ENCODE peak calls at places on chromosomes 11 and 22, in four cellular contexts. D is GM12878, T is HCT116, M is SK-N-SH. A is an unnamed sample.

GRCh38 chr11:6608726-6609501 is 3.1 kb downstream of the TAF10 start:
- DNase-seq in T (no peak), D (no peak), M (no peak), A (no peak)

GRCh38 chr11:76263166-76263565 is 56.9 kb upstream of the WNT11 start:
- DNase-seq in T (no peak), D (no peak), M (no peak), A (no peak)

GRCh38 chr11:2769409-2769778 is 69.6 kb upstream of the KCNQ1OT1 start:
- DNase-seq in T (no peak), M (no peak), D (no peak), A (no peak)

GRCh38 chr11:108873938-108874337 is 209.1 kb downstream of the DDX10 start:
- DNase-seq in M (no peak), D (no peak), T (no peak), A (no peak)

GRCh38 chr22:45608763-45609180 is 62.9 kb upstream of the ATXN10 start:
- DNase-seq in D (no peak), T (peak), M (no peak), A (no peak)

GRCh38 chr11:66316849-66317251 is at the start of gene CD248:
- DNase-seq in D (no peak), M (peak), T (no peak), A (no peak)

GRCh38 chr11:100576044-100577021 is 110.8 kb upstream of the ARHGAP42 start:
- DNase-seq in T (peak), M (peak), D (peak), A (peak)

GRCh38 chr11:10323793-10324170 is 18.9 kb downstream of the ADM start:
- DNase-seq in M (no peak), T (no peak), D (no peak), A (no peak)

GRCh38 chr22:28341001-28341400 is 338.6 kb downstream of the TTC28 start:
- DNase-seq in T (no peak), D (no peak), M (no peak), A (no peak)

GRCh38 chr22:25745341-25746011 is 3.5 kb downstream of the MYO18B start:
- DNase-seq in T (no peak), D (no peak), M (no peak), A (no peak)

GRCh38 chr11:113106507-113106906 is 145.3 kb downstream of the NCAM1 start:
- DNase-seq in M (no peak), T (no peak), D (no peak), A (no peak)

GRCh38 chr22:45891996-45892621 is 84.9 kb downstream of the WNT7B start:
- DNase-seq in D (no peak), T (no peak), M (no peak), A (no peak)

GRCh38 chr11:8291421-8292350 is 28.0 kb upstream of the LMO1 start:
- DNase-seq in M (no peak), T (no peak), D (no peak), A (no peak)

GRCh38 chr11:67289651-67290479 is 762 bp downstream of the ANKRD13D start:
- DNase-seq in M (peak), D (no peak), T (no peak), A (no peak)

GRCh38 chr11:94525933-94526332 is 13.7 kb downstream of the C11orf97 start:
- DNase-seq in T (no peak), D (no peak), M (no peak), A (no peak)

GRCh38 chr11:114317738-114318137 is 21.5 kb downstream of the NNMT start:
- DNase-seq in T (peak), M (peak), D (no peak), A (peak)

GRCh38 chr22:37449281-37449680 is 22.0 kb upstream of the ELFN2 start:
- DNase-seq in T (no peak), D (no peak), M (no peak), A (no peak)

GRCh38 chr11:10913996-10914514 is 56.2 kb upstream of the ZBED5 start:
- DNase-seq in D (no peak), M (no peak), T (no peak), A (no peak)

GRCh38 chr11:95088946-95089619 is 563 bp upstream of the ENDOD1 start:
- DNase-seq in T (no peak), D (no peak), M (no peak), A (no peak)

GRCh38 chr11:65236194-65237059 is 25.3 kb upstream of the POLA2 start:
- DNase-seq in M (no peak), T (no peak), D (no peak), A (no peak)

GRCh38 chr11:86510674-86511073 is 136.0 kb downstream of the CCDC81 start:
- DNase-seq in D (no peak), T (no peak), M (no peak), A (no peak)

GRCh38 chr11:28585007-28585406 is 476.8 kb downstream of the METTL15 start:
- DNase-seq in M (no peak), T (no peak), D (no peak), A (no peak)

GRCh38 chr22:27193636-27194035 is 536.2 kb downstream of the MIAT start:
- DNase-seq in T (no peak), D (no peak), M (no peak), A (no peak)

GRCh38 chr11:124738713-124739478 is 846 bp upstream of the NRGN start:
- DNase-seq in M (no peak), T (no peak), D (no peak), A (no peak)

GRCh38 chr11:794766-795637 is 3.1 kb downstream of the SLC25A22 start:
- DNase-seq in D (no peak), T (no peak), M (no peak), A (no peak)

GRCh38 chr22:27663812-27664211 is 137.7 kb downstream of the MN1 start:
- DNase-seq in D (no peak), T (no peak), M (no peak), A (no peak)

GRCh38 chr11:90171359-90171758 is 36.9 kb downstream of the NAALAD2 start:
- DNase-seq in M (no peak), D (no peak), T (no peak), A (no peak)

GRCh38 chr11:30196400-30197206 is 34.2 kb upstream of the FSHB start:
- DNase-seq in D (no peak), T (peak), M (peak), A (peak)

GRCh38 chr11:12239396-12240298 is 129.3 kb downstream of the MICAL2 start:
- DNase-seq in T (no peak), D (no peak), M (no peak), A (no peak)

GRCh38 chr11:107581147-107581546 is 9.8 kb upstream of the ELMOD1 start:
- DNase-seq in M (no peak), T (no peak), D (no peak), A (no peak)

GRCh38 chr22:20750461-20751184 is 23.3 kb upstream of the SERPIND1 start:
- DNase-seq in T (no peak), D (peak), M (no peak), A (peak)

GRCh38 chr11:113234888-113235287 is 79.5 kb upstream of the TTC12 start:
- DNase-seq in M (no peak), T (no peak), D (no peak), A (no peak)

GRCh38 chr11:8375460-8375859 is 111.8 kb upstream of the LMO1 start:
- DNase-seq in M (no peak), D (no peak), T (no peak), A (no peak)

GRCh38 chr11:68976563-68976962 is 4.2 kb downstream of the MRGPRD start:
- DNase-seq in D (no peak), M (no peak), T (no peak), A (no peak)

GRCh38 chr11:67572747-67573419 is 10.7 kb upstream of the GSTP1 start:
- DNase-seq in T (peak), D (no peak), M (peak), A (peak)

GRCh38 chr11:44304091-44305084 is 5.6 kb downstream of the ALX4 start:
- DNase-seq in M (peak), T (no peak), D (no peak), A (no peak)

GRCh38 chr11:66479741-66480115 is 506 bp upstream of the DPP3 start:
- DNase-seq in T (no peak), D (no peak), M (no peak), A (no peak)

GRCh38 chr11:119584193-119585037 is 144.6 kb downstream of the NECTIN1 start:
- DNase-seq in M (peak), D (no peak), T (no peak), A (peak)

GRCh38 chr11:97739892-97740782 is 1280.6 kb upstream of the CNTN5 start:
- DNase-seq in M (peak), D (no peak), T (no peak), A (no peak)

GRCh38 chr22:32839776-32840571 is 38.5 kb downstream of the TIMP3 start:
- DNase-seq in M (peak), T (no peak), D (no peak), A (no peak)
- TF ChIP-seq SIN3A in M (no peak), T (no peak), D (no peak), A (no peak)

GRCh38 chr22:39543095-39543494 is 10.5 kb upstream of the RPS19BP1 start:
- DNase-seq in M (peak), T (no peak), D (no peak), A (peak)
- TF ChIP-seq SIN3A in M (no peak), T (no peak), D (no peak), A (no peak)

GRCh38 chr11:87573708-87574107 is 536.0 kb downstream of the TMEM135 start:
- DNase-seq in T (no peak), D (no peak), M (no peak), A (no peak)
- TF ChIP-seq SIN3A in T (no peak), D (no peak), M (no peak), A (no peak)

GRCh38 chr11:47394050-47394321 is 14.4 kb upstream of the SLC39A13 start:
- DNase-seq in M (no peak), D (no peak), T (no peak), A (no peak)
- TF ChIP-seq SIN3A in M (no peak), D (no peak), T (no peak), A (no peak)

DNA sequence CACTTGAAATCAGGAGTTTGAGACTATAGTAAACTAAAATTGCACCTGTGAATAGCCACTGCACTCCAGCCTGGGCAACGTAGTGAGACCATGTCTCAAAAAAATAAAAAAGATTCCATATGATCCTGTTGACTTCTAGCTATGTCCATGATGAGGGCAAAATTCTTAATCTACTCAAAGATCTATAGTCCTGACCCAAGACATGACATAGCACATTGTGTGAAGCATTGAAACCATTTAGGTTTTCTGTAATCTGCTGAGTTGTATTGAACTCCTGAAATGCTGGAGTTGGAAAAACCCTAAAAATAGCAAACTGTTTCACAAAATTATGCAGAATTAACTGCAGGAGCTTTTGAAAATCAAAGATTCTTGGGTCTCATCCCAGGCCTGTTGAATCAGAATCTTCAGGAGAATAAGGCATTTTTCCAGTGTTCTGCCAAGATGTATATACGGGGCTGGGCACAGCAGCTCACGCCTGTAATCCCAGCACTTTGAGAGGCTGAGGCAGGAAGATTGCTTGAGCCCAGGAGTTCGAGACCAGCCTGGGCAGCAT is 29.8 kb upstream of the LDHA start:
- DNase-seq in D (no peak), T (no peak), M (no peak), A (no peak)
- TF ChIP-seq SIN3A in D (no peak), T (no peak), M (no peak), A (no peak)

GRCh38 chr22:40400173-40400572 is 29.8 kb downstream of the SGSM3 start:
- DNase-seq in M (no peak), D (peak), T (no peak), A (no peak)

GRCh38 chr22:40396882-40397281 is 26.5 kb downstream of the SGSM3 start:
- DNase-seq in T (no peak), M (peak), D (no peak), A (no peak)

GRCh38 chr22:40399661-40400060 is 29.3 kb downstream of the SGSM3 start:
- DNase-seq in M (no peak), T (no peak), D (no peak), A (no peak)

GRCh38 chr22:40395607-40396006 is 25.2 kb downstream of the SGSM3 start:
- DNase-seq in D (no peak), T (no peak), M (no peak), A (no peak)

GRCh38 chr22:40397436-40397835 is 27.0 kb downstream of the SGSM3 start:
- DNase-seq in T (no peak), M (no peak), D (no peak), A (no peak)
- TF ChIP-seq SIN3A in T (no peak), M (no peak), D (no peak), A (no peak)

DNA sequence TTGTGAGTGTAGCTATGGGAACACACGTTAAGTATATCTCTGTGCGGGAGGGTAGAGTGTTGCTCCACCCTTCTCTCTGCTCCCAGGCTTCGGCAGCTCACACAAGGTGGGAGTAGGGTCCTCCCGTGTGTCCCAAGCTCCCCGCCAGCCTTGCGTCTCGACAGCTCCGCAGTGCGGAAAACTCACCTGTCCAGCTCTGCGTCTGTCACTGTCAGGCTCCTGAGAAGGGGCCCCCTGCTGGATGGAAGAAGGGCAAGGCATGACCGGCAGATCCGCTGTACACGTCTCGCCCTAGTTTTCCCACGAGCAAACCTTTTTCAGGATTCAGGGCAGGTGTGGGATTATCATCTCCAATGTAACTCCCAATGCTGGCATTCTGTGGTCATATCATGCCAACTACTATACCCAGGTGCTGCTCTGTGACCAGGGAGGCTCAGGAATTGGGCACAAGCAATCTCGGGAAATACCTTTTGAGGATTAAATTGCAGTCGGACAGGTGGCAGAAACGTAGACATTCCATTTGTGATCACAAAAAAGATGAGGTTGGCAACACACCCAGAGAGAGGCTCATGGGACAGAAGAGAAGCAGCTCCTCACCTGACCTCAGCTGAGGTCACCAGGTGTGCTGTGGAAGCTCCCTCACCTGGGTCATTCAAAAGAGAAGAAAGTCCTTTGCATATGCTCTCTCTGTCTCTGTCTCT is 314.0 kb upstream of the B3GAT1 start:
- DNase-seq in D (no peak), M (peak), T (peak), A (peak)
- TF ChIP-seq SIN3A in D (no peak), M (no peak), T (no peak), A (no peak)

DNA sequence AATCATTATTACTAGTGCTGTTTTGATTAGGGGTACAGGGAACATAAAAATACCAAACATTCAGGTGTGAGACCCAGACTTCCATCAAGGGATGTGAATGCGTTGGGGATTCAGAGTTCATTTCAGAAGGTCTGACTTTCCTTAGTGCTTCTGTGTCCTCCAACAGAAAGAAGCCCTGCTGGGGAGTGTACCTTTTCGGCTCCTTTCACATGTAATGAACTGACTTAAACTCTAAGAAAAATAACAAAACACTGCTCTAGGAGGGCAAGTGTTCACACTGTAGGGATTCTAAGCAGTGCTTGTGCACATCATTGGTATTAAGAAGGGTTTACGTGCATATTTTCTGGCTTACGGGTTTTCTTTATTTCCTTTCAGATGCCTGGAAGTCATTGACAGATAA is 15.7 kb upstream of the TTC36 start:
- DNase-seq in T (no peak), M (no peak), D (no peak), A (no peak)
- TF ChIP-seq SIN3A in T (no peak), M (no peak), D (no peak), A (no peak)

DNA sequence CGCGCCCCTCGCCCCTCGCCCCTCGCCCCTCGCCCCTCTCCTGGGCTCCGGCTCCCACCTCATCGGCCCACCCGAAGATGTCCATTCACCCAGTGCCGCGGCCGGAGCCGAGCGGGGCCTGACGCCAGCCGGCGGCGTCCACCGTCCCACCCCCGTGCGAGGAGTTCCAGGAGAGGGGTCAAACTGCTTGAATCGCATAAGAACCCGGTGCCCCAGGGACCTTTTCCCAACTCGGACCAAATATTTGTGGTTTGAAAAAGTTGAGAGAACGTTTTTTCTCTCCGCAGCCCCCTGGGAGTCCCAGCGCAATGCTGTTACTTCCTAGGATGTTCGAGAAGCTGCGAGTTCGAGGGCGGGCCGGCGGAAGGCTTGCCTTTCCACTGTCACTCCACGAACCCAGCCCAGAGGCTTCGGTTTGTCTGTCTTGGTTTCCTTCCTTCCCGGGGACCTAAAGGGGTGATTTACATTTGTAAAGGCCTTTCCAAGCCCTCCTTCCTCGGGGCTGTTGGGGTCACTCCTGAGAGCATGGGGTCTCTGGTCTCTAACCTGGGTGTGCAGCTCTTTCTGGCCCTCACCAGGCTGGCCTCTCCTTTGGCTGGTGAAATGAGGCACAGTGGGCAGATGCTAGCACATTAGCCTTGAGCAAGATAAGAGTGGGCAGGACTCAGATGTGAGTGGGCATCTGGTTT is 38.0 kb downstream of the ETS1 start:
- DNase-seq in T (no peak), D (no peak), M (no peak), A (no peak)
- TF ChIP-seq SIN3A in T (no peak), D (no peak), M (no peak), A (no peak)